ENCODE peak calls at places on chromosome 6, in four cellular contexts. One of them, this sample, is unnamed.

GRCh38 chr6:106973018-106973840 is 1.3 kb downstream of the CD24 start:
- DNase-seq in breast epithelium: peak; percentile 57
- DNase-seq in body of pancreas: peak; percentile 61
- DNase-seq in A549: no peak
- DNase-seq in this sample: no peak

GRCh38 chr6:161465403-161465802 is 191.5 kb upstream of the AGPAT4 start:
- DNase-seq in body of pancreas: no peak
- DNase-seq in breast epithelium: no peak
- DNase-seq in A549: no peak
- DNase-seq in this sample: no peak

GRCh38 chr6:146785001-146785585 is 186.3 kb downstream of the ADGB start:
- DNase-seq in body of pancreas: peak; percentile 15
- DNase-seq in A549: peak; percentile 42
- DNase-seq in breast epithelium: no peak
- DNase-seq in this sample: no peak

GRCh38 chr6:140276133-140276532 is 901.7 kb upstream of the CITED2 start:
- DNase-seq in breast epithelium: no peak
- DNase-seq in body of pancreas: no peak
- DNase-seq in A549: no peak
- DNase-seq in this sample: no peak

GRCh38 chr6:21870071-21870729 is 276.6 kb downstream of the SOX4 start:
- DNase-seq in breast epithelium: no peak
- DNase-seq in A549: no peak
- DNase-seq in body of pancreas: no peak
- DNase-seq in this sample: no peak

GRCh38 chr6:69456086-69456485 is 340.7 kb downstream of the LMBRD1 start:
- DNase-seq in breast epithelium: no peak
- DNase-seq in A549: no peak
- DNase-seq in body of pancreas: no peak
- DNase-seq in this sample: no peak

GRCh38 chr6:169862464-169863148 is 111.2 kb downstream of the ERMARD start:
- DNase-seq in breast epithelium: peak; percentile 19
- DNase-seq in A549: no peak
- DNase-seq in body of pancreas: no peak
- DNase-seq in this sample: no peak

GRCh38 chr6:130969807-130970491 is 93.1 kb downstream of the EPB41L2 start:
- DNase-seq in body of pancreas: peak; percentile 14
- DNase-seq in breast epithelium: no peak
- DNase-seq in A549: peak; percentile 9
- DNase-seq in this sample: no peak

GRCh38 chr6:100618349-100618671 is 153.6 kb upstream of the SIM1 start:
- DNase-seq in body of pancreas: no peak
- DNase-seq in A549: no peak
- DNase-seq in breast epithelium: no peak
- DNase-seq in this sample: no peak

GRCh38 chr6:117448011-117448410 is 22.3 kb upstream of the ROS1 start:
- DNase-seq in A549: no peak
- DNase-seq in breast epithelium: no peak
- DNase-seq in body of pancreas: no peak
- DNase-seq in this sample: no peak

GRCh38 chr6:122869437-122870024 is 80.5 kb downstream of the SMPDL3A start:
- DNase-seq in breast epithelium: no peak
- DNase-seq in A549: peak; percentile 57
- DNase-seq in body of pancreas: peak; percentile 39
- DNase-seq in this sample: no peak

GRCh38 chr6:4973972-4974885 is 29.6 kb downstream of the RPP40 start:
- DNase-seq in breast epithelium: no peak
- DNase-seq in body of pancreas: peak; percentile 14
- DNase-seq in A549: no peak
- DNase-seq in this sample: peak; percentile 56

GRCh38 chr6:85450578-85450884 is 648 bp downstream of the NT5E start:
- DNase-seq in breast epithelium: no peak
- DNase-seq in A549: no peak
- DNase-seq in body of pancreas: no peak
- DNase-seq in this sample: no peak

GRCh38 chr6:1043458-1043836 is 268.5 kb upstream of the FOXQ1 start:
- DNase-seq in breast epithelium: no peak
- DNase-seq in A549: no peak
- DNase-seq in body of pancreas: no peak
- DNase-seq in this sample: no peak

DNA sequence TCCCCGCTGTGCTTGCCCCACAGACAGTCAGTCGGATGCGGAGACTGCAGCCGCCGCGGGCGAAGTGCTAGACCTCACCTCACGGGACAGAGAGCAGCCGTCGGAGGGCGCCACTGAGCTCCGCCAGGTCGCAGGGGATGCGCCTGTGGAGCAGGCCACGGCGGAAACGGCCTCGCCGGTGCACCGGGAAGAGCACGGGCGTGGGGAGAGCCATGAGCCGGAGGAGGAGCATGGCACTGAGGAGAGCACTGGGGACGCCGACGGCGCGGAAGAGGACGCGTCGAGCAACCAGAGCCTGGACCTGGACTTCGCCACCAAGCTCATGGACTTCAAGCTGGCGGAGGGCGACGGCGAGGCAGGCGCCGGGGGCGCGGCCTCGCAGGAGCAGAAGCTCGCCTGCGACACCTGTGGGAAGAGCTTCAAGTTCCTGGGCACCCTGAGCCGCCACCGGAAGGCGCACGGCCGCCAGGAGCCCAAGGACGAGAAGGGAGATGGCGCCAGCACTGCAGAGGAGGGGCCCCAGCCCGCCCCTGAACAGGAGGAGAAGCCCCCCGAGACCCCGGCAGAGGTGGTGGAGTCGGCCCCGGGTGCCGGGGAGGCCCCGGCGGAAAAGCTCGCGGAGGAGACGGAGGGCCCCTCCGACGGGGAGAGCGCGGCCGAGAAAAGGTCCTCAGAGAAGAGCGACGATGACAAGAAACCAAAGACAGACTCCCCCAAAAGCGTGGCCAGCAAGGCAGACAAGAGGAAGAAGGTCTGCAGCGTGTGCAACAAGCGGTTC is 66.4 kb downstream of the SSR1 start:
- DNase-seq in body of pancreas: peak; percentile 9
- DNase-seq in A549: no peak
- DNase-seq in breast epithelium: no peak
- DNase-seq in this sample: no peak
- TF ChIP-seq CTCF in body of pancreas: no peak
- TF ChIP-seq CTCF in A549: no peak
- TF ChIP-seq CTCF in breast epithelium: no peak
- TF ChIP-seq CTCF in this sample: no peak

GRCh38 chr6:158063736-158064135 is 82.1 kb downstream of the SYNJ2 start:
- DNase-seq in body of pancreas: no peak
- DNase-seq in breast epithelium: no peak
- DNase-seq in A549: no peak
- DNase-seq in this sample: no peak
- TF ChIP-seq CTCF in body of pancreas: no peak
- TF ChIP-seq CTCF in breast epithelium: no peak
- TF ChIP-seq CTCF in A549: no peak
- TF ChIP-seq CTCF in this sample: no peak

DNA sequence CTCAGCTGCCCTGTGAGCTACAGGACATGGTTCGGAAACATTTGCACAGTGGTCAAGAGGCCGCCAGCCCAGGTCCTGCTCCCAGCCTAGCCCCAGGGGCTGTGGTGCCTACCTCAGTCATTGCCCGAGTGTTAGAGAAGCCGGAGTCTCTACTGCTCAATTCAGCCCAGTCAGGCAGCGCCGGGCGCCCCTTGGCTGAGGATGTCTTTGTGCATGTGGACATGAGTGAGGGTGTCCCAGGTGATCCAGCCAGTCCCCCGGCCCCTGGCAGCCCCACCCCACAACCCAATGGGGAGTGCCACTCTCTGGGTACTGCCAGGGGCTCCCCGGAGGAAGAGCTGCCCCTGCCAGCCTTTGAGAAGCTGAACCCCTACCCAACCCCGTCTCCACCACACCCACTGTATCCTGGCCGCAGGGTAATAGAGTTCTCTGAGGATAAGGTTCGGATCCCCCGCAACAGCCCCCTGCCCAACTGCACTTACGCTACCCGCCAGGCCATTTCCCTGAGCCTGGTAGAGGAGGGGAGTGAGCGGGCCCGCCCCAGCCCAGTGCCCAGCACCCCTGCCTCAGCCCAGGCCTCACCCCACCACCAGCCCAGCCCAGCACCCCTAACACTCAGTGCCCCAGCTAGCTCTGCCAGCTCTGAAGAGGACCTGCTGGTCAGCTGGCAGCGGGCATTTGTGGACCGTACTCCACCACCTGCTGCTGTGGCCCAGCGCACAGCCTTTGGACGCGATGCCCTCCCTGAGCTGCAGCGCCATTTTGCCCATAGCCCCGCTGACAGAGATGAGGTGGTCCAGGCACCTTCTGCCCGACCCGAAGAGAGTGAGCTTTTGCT is 5.2 kb downstream of the LRRC73 start:
- DNase-seq in A549: no peak
- DNase-seq in body of pancreas: no peak
- DNase-seq in breast epithelium: no peak
- DNase-seq in this sample: no peak
- TF ChIP-seq CTCF in A549: no peak
- TF ChIP-seq CTCF in body of pancreas: no peak
- TF ChIP-seq CTCF in breast epithelium: no peak
- TF ChIP-seq CTCF in this sample: no peak

GRCh38 chr6:28380381-28380780 is 19.2 kb downstream of the ZSCAN12 start:
- DNase-seq in breast epithelium: no peak
- DNase-seq in A549: no peak
- DNase-seq in body of pancreas: no peak
- DNase-seq in this sample: no peak

GRCh38 chr6:28378644-28379043 is 20.9 kb downstream of the ZSCAN12 start:
- DNase-seq in breast epithelium: no peak
- DNase-seq in body of pancreas: no peak
- DNase-seq in A549: no peak
- DNase-seq in this sample: no peak

GRCh38 chr6:28384143-28384533 is 15.4 kb downstream of the ZSCAN12 start:
- DNase-seq in A549: no peak
- DNase-seq in body of pancreas: no peak
- DNase-seq in breast epithelium: no peak
- DNase-seq in this sample: no peak

GRCh38 chr6:28377879-28378278 is 21.7 kb downstream of the ZSCAN12 start:
- DNase-seq in body of pancreas: no peak
- DNase-seq in breast epithelium: no peak
- DNase-seq in A549: no peak
- DNase-seq in this sample: no peak

DNA sequence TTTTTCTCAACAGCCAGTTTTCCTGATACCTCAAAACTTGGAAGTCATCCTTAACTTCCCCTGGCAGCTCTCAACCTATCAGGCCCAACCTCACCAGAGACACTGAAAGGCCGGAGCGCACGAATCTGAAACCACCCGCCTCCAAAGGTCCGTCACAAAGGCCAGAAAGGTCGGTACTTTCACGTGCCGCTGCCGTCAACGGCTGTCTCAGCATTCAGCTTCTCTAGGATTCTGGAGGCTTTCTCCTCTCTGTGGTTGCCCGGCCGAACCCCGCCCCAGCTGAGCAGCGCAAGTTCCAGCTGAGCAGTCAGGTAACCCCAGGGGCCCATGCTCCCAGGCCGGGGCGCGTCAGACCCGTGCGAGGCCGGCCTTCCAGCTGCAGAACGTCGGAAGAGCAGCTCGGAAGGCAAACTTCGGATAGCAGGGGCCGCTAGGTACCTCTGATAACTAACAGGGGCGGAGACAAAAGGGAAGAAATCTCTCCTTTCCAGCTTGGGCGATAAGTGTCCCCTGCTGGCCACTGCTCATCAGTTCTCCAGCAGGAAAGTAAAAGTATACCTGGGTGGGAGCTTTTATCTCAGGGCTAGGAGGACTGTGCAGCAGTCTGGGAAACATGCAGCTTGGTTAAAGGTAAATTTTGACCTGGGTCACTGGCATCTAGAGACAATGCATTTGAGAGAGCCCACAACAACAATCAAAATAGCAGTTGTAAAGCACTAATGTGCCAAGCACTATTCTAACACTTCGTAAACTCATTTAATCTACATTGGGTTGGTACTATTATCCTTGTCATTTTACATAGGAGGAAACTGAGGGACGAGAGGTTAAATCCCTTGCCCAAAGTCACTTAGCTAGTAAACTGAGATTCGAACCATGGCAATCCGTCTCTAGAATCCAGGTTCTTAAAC is 16.1 kb downstream of the ZSCAN12 start:
- DNase-seq in A549: peak; percentile 91
- DNase-seq in body of pancreas: peak; percentile 92
- DNase-seq in breast epithelium: peak; percentile 87
- DNase-seq in this sample: peak; percentile 61
- TF ChIP-seq CTCF in A549: peak; percentile 44
- TF ChIP-seq CTCF in body of pancreas: peak; percentile 56
- TF ChIP-seq CTCF in breast epithelium: no peak
- TF ChIP-seq CTCF in this sample: peak; percentile 39

DNA sequence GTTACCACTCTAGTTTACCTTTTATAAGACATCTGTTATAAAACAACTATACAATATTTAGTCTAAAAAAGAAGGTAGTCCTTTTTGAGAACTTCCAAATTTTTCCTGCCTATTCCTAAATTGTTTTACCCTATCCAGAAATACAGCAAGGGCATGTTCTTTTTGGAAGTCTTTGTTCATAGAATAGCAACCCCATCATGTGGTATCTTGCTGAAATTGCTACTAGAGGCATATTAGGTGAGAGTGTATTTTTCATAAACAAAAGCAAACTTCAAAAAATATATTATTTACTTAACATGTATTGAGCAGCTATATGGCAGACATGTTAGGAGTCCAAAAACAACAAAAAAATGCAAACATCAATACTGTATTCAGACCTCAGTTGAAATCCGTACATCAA is 371.8 kb upstream of the NRSN1 start:
- DNase-seq in breast epithelium: no peak
- DNase-seq in body of pancreas: no peak
- DNase-seq in A549: no peak
- DNase-seq in this sample: no peak
- TF ChIP-seq CTCF in breast epithelium: no peak
- TF ChIP-seq CTCF in body of pancreas: no peak
- TF ChIP-seq CTCF in A549: no peak
- TF ChIP-seq CTCF in this sample: peak; percentile 33

GRCh38 chr6:154425034-154425433 is 68.4 kb upstream of the IPCEF1 start:
- DNase-seq in body of pancreas: no peak
- DNase-seq in A549: no peak
- DNase-seq in breast epithelium: no peak
- DNase-seq in this sample: no peak

GRCh38 chr6:154429711-154430110 is 73.1 kb upstream of the IPCEF1 start:
- DNase-seq in body of pancreas: no peak
- DNase-seq in breast epithelium: no peak
- DNase-seq in A549: no peak
- DNase-seq in this sample: no peak

GRCh38 chr6:154428892-154429291 is 72.3 kb upstream of the IPCEF1 start:
- DNase-seq in A549: no peak
- DNase-seq in body of pancreas: no peak
- DNase-seq in breast epithelium: no peak
- DNase-seq in this sample: no peak

GRCh38 chr6:154427425-154427824 is 70.8 kb upstream of the IPCEF1 start:
- DNase-seq in body of pancreas: no peak
- DNase-seq in A549: no peak
- DNase-seq in breast epithelium: no peak
- DNase-seq in this sample: no peak

GRCh38 chr6:154426997-154427396 is 70.4 kb upstream of the IPCEF1 start:
- DNase-seq in body of pancreas: no peak
- DNase-seq in breast epithelium: no peak
- DNase-seq in A549: no peak
- DNase-seq in this sample: no peak
- TF ChIP-seq CTCF in body of pancreas: no peak
- TF ChIP-seq CTCF in breast epithelium: no peak
- TF ChIP-seq CTCF in A549: no peak
- TF ChIP-seq CTCF in this sample: no peak

GRCh38 chr6:35496851-35497570 is at the start of gene TEAD3:
- DNase-seq in A549: no peak
- DNase-seq in body of pancreas: peak; percentile 66
- DNase-seq in breast epithelium: peak; percentile 72
- DNase-seq in this sample: no peak
- TF ChIP-seq CTCF in A549: peak; percentile 18
- TF ChIP-seq CTCF in body of pancreas: peak; percentile 3
- TF ChIP-seq CTCF in breast epithelium: no peak
- TF ChIP-seq CTCF in this sample: peak; percentile 4

This sample was measured in AG09319.